ENCODE peak calls at places on chromosomes 16 and 17, in eight cellular contexts. Z is AG04450, N is IMR-90, W is fibroblast of lung, R is RWPE2, V is colonic mucosa, Y is stomach, S is HL-60. K is an unnamed sample.

GRCh38 chr16:81446318-81447275 is 2.0 kb downstream of the CMIP start:
- DNase-seq in N (peak; percentile 51), Z (no peak), S (peak; percentile 28), R (no peak), W (peak; percentile 60), V (peak; percentile 63), Y (peak; percentile 60), K (peak; percentile 72)

GRCh38 chr17:33204156-33204555 is 88.9 kb downstream of the ASIC2 start:
- DNase-seq in R (no peak), V (no peak), S (no peak), Y (no peak), W (no peak), Z (no peak), N (no peak), K (no peak)

GRCh38 chr16:20610892-20611349 is 34.8 kb upstream of the ACSM2B start:
- DNase-seq in W (no peak), N (no peak), S (no peak), Z (no peak), V (no peak), R (no peak), Y (no peak), K (no peak)

GRCh38 chr17:64382184-64382583 is 8.5 kb downstream of the PECAM1 start:
- DNase-seq in W (no peak), Y (no peak), R (no peak), V (no peak), N (no peak), Z (no peak), S (peak; percentile 18), K (no peak)

GRCh38 chr16:25257504-25257955 is at the start of gene ZKSCAN2:
- DNase-seq in W (peak; percentile 89), S (peak; percentile 84), Y (peak; percentile 92), R (peak; percentile 93), N (peak; percentile 86), V (peak; percentile 94), Z (peak; percentile 60), K (peak; percentile 87)

GRCh38 chr16:68416057-68417046 is 32.0 kb downstream of the SMPD3 start:
- DNase-seq in R (no peak), V (peak; percentile 84), N (no peak), S (no peak), W (no peak), Z (no peak), Y (peak; percentile 66), K (no peak)

GRCh38 chr16:75486014-75486404 is 9.2 kb downstream of the CHST6 start:
- DNase-seq in W (no peak), V (peak; percentile 75), R (peak; percentile 98), S (no peak), Y (no peak), N (no peak), Z (no peak), K (no peak)

GRCh38 chr16:58451945-58452401 is 48.0 kb upstream of the NDRG4 start:
- DNase-seq in V (no peak), Z (no peak), R (no peak), N (no peak), Y (no peak), W (peak; percentile 69), S (no peak), K (no peak)

GRCh38 chr17:45906927-45907622 is 12.7 kb downstream of the MAPT start:
- DNase-seq in W (no peak), R (no peak), Y (no peak), S (no peak), V (no peak), Z (no peak), N (no peak), K (no peak)

GRCh38 chr16:29644338-29644857 is 18.6 kb upstream of the SPN start:
- DNase-seq in N (no peak), Z (no peak), S (no peak), Y (no peak), R (no peak), W (no peak), V (no peak), K (no peak)

GRCh38 chr17:49670002-49670401 is 7.9 kb downstream of the SPOP start:
- DNase-seq in V (no peak), Z (no peak), R (no peak), S (no peak), N (no peak), W (no peak), Y (no peak), K (no peak)

GRCh38 chr17:77450742-77451270 is 310.0 kb downstream of the SEC14L1 start:
- DNase-seq in Z (no peak), R (no peak), N (no peak), W (no peak), V (no peak), Y (no peak), S (no peak), K (no peak)

GRCh38 chr16:12203780-12204351 is 227.3 kb downstream of the SNX29 start:
- DNase-seq in Z (no peak), N (no peak), V (no peak), W (no peak), R (no peak), S (peak; percentile 2), Y (no peak), K (no peak)

GRCh38 chr16:81734632-81735434 is 44.3 kb upstream of the PLCG2 start:
- DNase-seq in R (no peak), Z (no peak), S (no peak), W (no peak), Y (no peak), N (no peak), V (no peak), K (no peak)

DNA sequence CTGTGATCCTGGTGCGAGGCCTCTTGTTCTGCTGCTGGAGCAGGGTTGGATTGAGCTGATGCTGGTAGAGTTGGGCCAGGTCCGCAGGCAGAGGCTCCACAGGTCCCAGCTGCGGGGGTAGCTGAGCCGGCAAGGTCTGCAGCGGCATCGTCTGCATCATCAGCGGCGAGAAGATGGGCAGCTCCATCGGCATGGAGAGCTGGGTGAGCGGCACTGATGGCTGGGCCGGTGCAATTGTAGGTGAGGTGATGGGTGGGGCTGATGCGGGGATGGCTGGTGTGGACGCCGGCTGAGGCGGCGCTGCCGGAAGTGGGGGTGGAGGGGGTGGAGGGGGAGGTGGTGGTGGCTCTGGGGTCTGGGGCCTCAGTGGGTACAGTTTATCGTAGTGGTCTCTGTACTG is 251.7 kb downstream of the ZFHX3 start:
- DNase-seq in Y (no peak), S (no peak), Z (no peak), W (no peak), V (no peak), R (no peak), N (no peak), K (no peak)
- TF ChIP-seq CTCF in Y (no peak), S (no peak), Z (no peak), W (no peak), V (no peak), R (no peak), N (no peak), K (no peak)

GRCh38 chr17:47707884-47708283 is 13.9 kb downstream of the TBKBP1 start:
- DNase-seq in W (no peak), N (no peak), V (no peak), Z (no peak), R (no peak), S (no peak), Y (no peak), K (no peak)

GRCh38 chr17:47708864-47709541 is 15.0 kb downstream of the TBKBP1 start:
- DNase-seq in N (peak; percentile 31), S (no peak), W (peak; percentile 63), R (no peak), V (no peak), Y (peak; percentile 62), Z (no peak), K (no peak)

GRCh38 chr17:47708312-47708863 is 14.4 kb downstream of the TBKBP1 start:
- DNase-seq in Y (no peak), W (no peak), V (no peak), S (no peak), N (no peak), Z (no peak), R (no peak), K (no peak)

GRCh38 chr17:47705536-47706481 is 11.8 kb downstream of the TBKBP1 start:
- DNase-seq in S (no peak), W (no peak), Z (no peak), N (no peak), R (no peak), V (no peak), Y (no peak), K (no peak)

DNA sequence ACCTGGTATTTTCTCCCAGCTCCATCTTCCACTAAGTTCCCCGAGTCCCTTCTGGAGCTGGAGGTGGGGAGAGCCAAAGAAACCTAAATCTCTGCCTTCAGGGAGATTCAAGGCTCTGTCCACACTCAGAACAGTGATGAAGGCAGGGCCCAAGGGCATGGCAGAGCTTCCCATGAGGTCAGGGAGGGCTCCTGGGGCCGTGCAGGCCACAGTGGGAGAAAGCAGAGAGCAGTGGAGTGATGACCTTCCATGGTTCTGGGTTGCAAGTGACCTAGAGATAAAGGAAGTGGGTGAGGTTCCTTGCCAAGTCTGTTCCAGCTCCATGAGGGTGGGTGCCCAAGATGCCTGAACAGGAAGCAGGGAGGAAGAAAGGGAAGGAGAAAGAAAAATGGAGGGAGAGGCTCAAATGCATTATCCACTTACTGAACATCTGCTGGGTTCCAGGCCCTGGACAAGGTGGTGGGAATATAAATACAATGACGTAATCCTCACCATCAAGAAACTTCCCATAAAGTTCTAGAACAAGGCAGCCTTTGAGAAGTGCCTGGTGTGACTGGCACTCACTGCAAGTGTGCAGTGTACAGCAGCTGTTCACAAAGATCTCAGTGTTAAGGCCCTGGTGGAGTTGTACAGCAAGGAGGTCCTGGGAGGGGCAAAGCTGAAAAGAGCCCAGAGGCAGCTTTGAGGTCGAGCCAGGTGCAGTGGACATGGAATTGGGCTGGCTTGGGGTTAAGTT is 13.3 kb downstream of the TBKBP1 start:
- DNase-seq in N (peak; percentile 55), R (no peak), S (peak; percentile 10), V (no peak), Z (no peak), W (no peak), Y (no peak), K (no peak)
- TF ChIP-seq CTCF in N (no peak), R (no peak), S (no peak), V (no peak), Z (no peak), W (no peak), Y (no peak), K (no peak)

GRCh38 chr17:21523482-21524210 is 147.5 kb downstream of the KCNJ12 start:
- DNase-seq in W (no peak), Z (no peak), N (no peak), V (no peak), R (no peak), S (no peak), Y (no peak), K (no peak)

GRCh38 chr17:21522755-21523154 is 146.6 kb downstream of the KCNJ12 start:
- DNase-seq in W (no peak), S (no peak), N (no peak), V (no peak), Z (no peak), R (no peak), Y (no peak), K (no peak)

GRCh38 chr17:21528031-21528684 is 152.0 kb downstream of the KCNJ12 start:
- DNase-seq in N (no peak), Y (no peak), S (no peak), Z (no peak), R (no peak), W (no peak), V (no peak), K (no peak)

GRCh38 chr17:21524211-21524591 is 148.0 kb downstream of the KCNJ12 start:
- DNase-seq in S (no peak), V (no peak), N (peak; percentile 81), W (no peak), Z (peak; percentile 45), Y (no peak), R (no peak), K (no peak)

GRCh38 chr17:21525464-21526130 is 149.4 kb downstream of the KCNJ12 start:
- DNase-seq in Y (no peak), S (no peak), Z (no peak), N (no peak), W (no peak), R (no peak), V (no peak), K (no peak)
- TF ChIP-seq CTCF in Y (no peak), S (no peak), Z (peak; percentile 11), N (peak; percentile 6), W (peak; percentile 19), R (no peak), V (no peak), K (no peak)

GRCh38 chr16:10013364-10013763 is 168.9 kb downstream of the GRIN2A start:
- DNase-seq in R (no peak), Z (no peak), N (no peak), S (no peak), Y (no peak), V (no peak), W (no peak), K (no peak)
- TF ChIP-seq CTCF in R (no peak), Z (no peak), N (no peak), S (no peak), Y (no peak), V (no peak), W (no peak), K (no peak)